ENCODE peak calls at places on chromosomes 4 and X, in five cellular contexts. P is iris pigment epithelial cell; D is central memory CD4-positive, alpha-beta T cell; F is SK-N-DZ; R is GM04503. Y is an unnamed sample.

GRCh38 chr4:92606227-92606626 is 302.5 kb downstream of the GRID2 start:
- DNase-seq in F (no peak), D (no peak), P (no peak), R (no peak), Y (no peak)

GRCh38 chrX:25158635-25159034 is 142.9 kb upstream of the ARX start:
- DNase-seq in D (no peak), F (no peak), R (no peak), P (peak; percentile 15), Y (no peak)

GRCh38 chr4:166274136-166274761 is 401.2 kb downstream of the TLL1 start:
- DNase-seq in R (no peak), D (no peak), F (no peak), P (no peak), Y (no peak)

GRCh38 chr4:125317526-125317880 is 2.7 kb downstream of the FAT4 start:
- DNase-seq in R (no peak), F (peak; percentile 46), D (no peak), P (peak; percentile 60), Y (peak; percentile 1)

GRCh38 chr4:90069151-90069550 is 58.0 kb upstream of the CCSER1 start:
- DNase-seq in D (no peak), P (peak; percentile 59), R (no peak), F (no peak), Y (no peak)

GRCh38 chr4:37812713-37813112 is 13.8 kb upstream of the PGM2 start:
- DNase-seq in P (peak; percentile 87), R (no peak), D (no peak), F (no peak), Y (no peak)

GRCh38 chr4:90181644-90182043 is 54.5 kb downstream of the CCSER1 start:
- DNase-seq in R (no peak), P (no peak), D (no peak), F (no peak), Y (no peak)

GRCh38 chr4:140529434-140529833 is 5.5 kb downstream of the ELMOD2 start:
- DNase-seq in R (no peak), F (no peak), D (no peak), P (no peak), Y (no peak)

GRCh38 chr4:15766821-15767220 is 11.3 kb upstream of the CD38 start:
- DNase-seq in R (no peak), F (no peak), P (no peak), D (no peak), Y (no peak)

GRCh38 chr4:47419296-47419695 is 44.2 kb downstream of the COMMD8 start:
- DNase-seq in F (no peak), D (no peak), R (no peak), P (no peak), Y (no peak)

GRCh38 chrX:34659575-34659974 is 2.5 kb upstream of the TMEM47 start:
- DNase-seq in P (no peak), F (no peak), R (no peak), D (no peak), Y (no peak)

GRCh38 chr4:54499308-54500074 is 158.3 kb upstream of the KIT start:
- DNase-seq in F (no peak), D (no peak), P (peak; percentile 5), R (peak; percentile 67), Y (no peak)

GRCh38 chrX:39491548-39492297 is 606.0 kb downstream of the BCOR start:
- DNase-seq in R (no peak), D (peak; percentile 42), P (no peak), F (no peak), Y (peak; percentile 87)

GRCh38 chr4:38663801-38664703 is at the start of gene KLF3:
- DNase-seq in P (peak; percentile 90), D (peak; percentile 94), F (peak; percentile 84), R (peak; percentile 31), Y (peak; percentile 91)

GRCh38 chr4:70994069-70994366 is 569 bp downstream of the DCK start:
- DNase-seq in D (no peak), R (no peak), P (no peak), F (no peak), Y (peak; percentile 60)

GRCh38 chrX:40120838-40121580 is 23.3 kb upstream of the BCOR start:
- DNase-seq in D (no peak), R (no peak), P (no peak), F (no peak), Y (peak; percentile 78)

GRCh38 chr4:156898373-156899117 is 73.1 kb downstream of the PDGFC start:
- DNase-seq in F (no peak), R (no peak), D (no peak), P (peak; percentile 63), Y (no peak)

GRCh38 chr4:78552398-78553396 is 1.1 kb downstream of the ANXA3 start:
- DNase-seq in R (no peak), F (peak; percentile 4), P (peak; percentile 48), D (no peak), Y (peak; percentile 30)

GRCh38 chr4:175705407-175705806 is 106.7 kb downstream of the GPM6A start:
- DNase-seq in P (peak; percentile 6), D (no peak), F (no peak), R (no peak), Y (no peak)

GRCh38 chr4:7416745-7417432 is 17.8 kb downstream of the PSAPL1 start:
- DNase-seq in F (no peak), P (no peak), D (no peak), R (no peak), Y (no peak)

GRCh38 chr4:170025523-170026252 is 507 bp downstream of the MFAP3L start:
- DNase-seq in R (no peak), P (no peak), D (no peak), F (peak; percentile 42), Y (no peak)

GRCh38 chr4:38145033-38145673 is 185.0 kb downstream of the PTTG2 start:
- DNase-seq in F (peak; percentile 33), R (no peak), P (peak; percentile 76), D (no peak), Y (no peak)

GRCh38 chr4:72567821-72568620 is 1.0 kb downstream of the ADAMTS3 start:
- DNase-seq in F (peak; percentile 87), R (no peak), P (peak; percentile 92), D (no peak), Y (peak; percentile 16)

GRCh38 chr4:158540125-158540907 is 18.6 kb downstream of the RXFP1 start:
- DNase-seq in D (no peak), F (no peak), R (no peak), P (no peak), Y (no peak)

GRCh38 chrX:130071611-130072349 is 38.5 kb downstream of the ELF4 start:
- DNase-seq in D (no peak), F (no peak), R (no peak), P (no peak), Y (no peak)

GRCh38 chr4:48002267-48002666 is 14.2 kb downstream of the CNGA1 start:
- DNase-seq in D (no peak), F (no peak), P (no peak), R (no peak), Y (no peak)

GRCh38 chr4:105058177-105058812 is 88.4 kb upstream of the TET2 start:
- DNase-seq in R (no peak), P (peak; percentile 81), F (no peak), D (no peak), Y (peak; percentile 54)

GRCh38 chr4:52107745-52108144 is 56.6 kb downstream of the SPATA18 start:
- DNase-seq in R (no peak), D (no peak), F (no peak), P (no peak), Y (peak; percentile 4)

GRCh38 chr4:8740666-8741395 is 130.8 kb downstream of the HMX1 start:
- DNase-seq in P (no peak), F (no peak), R (no peak), D (no peak), Y (no peak)

GRCh38 chr4:2250764-2251072 is 8.8 kb upstream of the HAUS3 start:
- DNase-seq in D (no peak), P (no peak), F (no peak), R (no peak), Y (no peak)